ENCODE peak calls at places on chromosomes 4 and X, in eight cellular contexts. N is NB4, L is body of pancreas, Z is AG09319, R is HFF-Myc, B is choroid plexus epithelial cell, M is breast epithelium, G is BE2C. D is an unnamed sample.

GRCh38 chr4:5995901-5996623 is 22.2 kb downstream of the C4orf50 start:
- DNase-seq in N (no peak), L (no peak), Z (no peak), R (no peak), B (no peak), M (no peak), G (no peak), D (no peak)

GRCh38 chr4:3304831-3305609 is 12.2 kb downstream of the RGS12 start:
- DNase-seq in N (no peak), L (peak), Z (no peak), R (no peak), B (peak), M (no peak), G (peak), D (peak)

GRCh38 chr4:88077911-88078310 is 70.5 kb downstream of the PKD2 start:
- DNase-seq in N (no peak), L (no peak), Z (no peak), R (no peak), B (peak), M (peak), G (no peak), D (no peak)

GRCh38 chr4:111209706-111210105 is 586.8 kb upstream of the PITX2 start:
- DNase-seq in N (no peak), L (no peak), Z (no peak), R (no peak), B (no peak), M (no peak), G (no peak), D (no peak)

GRCh38 chrX:72030431-72030830 is 101.3 kb downstream of the RTL5 start:
- DNase-seq in N (no peak), L (no peak), Z (no peak), R (no peak), B (no peak), M (no peak), G (no peak), D (no peak)

GRCh38 chr4:16894406-16894805 is 4.0 kb downstream of the LDB2 start:
- DNase-seq in N (no peak), L (no peak), Z (no peak), R (no peak), B (no peak), M (no peak), G (no peak), D (no peak)

GRCh38 chr4:4574052-4574451 is 32.2 kb upstream of the STX18 start:
- DNase-seq in N (no peak), L (no peak), Z (no peak), R (no peak), B (no peak), M (no peak), G (no peak), D (no peak)

GRCh38 chrX:110444996-110445395 is 86.3 kb downstream of the RTL9 start:
- DNase-seq in N (no peak), L (no peak), Z (no peak), R (no peak), B (no peak), M (no peak), G (no peak), D (no peak)

GRCh38 chr4:22030321-22030720 is 81.7 kb upstream of the KCNIP4 start:
- DNase-seq in N (no peak), L (no peak), Z (no peak), R (no peak), B (no peak), M (no peak), G (no peak), D (no peak)

GRCh38 chrX:78213331-78213730 is 73.9 kb upstream of the TAF9B start:
- DNase-seq in N (no peak), L (no peak), Z (no peak), R (no peak), B (no peak), M (no peak), G (no peak), D (no peak)

GRCh38 chrX:80512924-80513323 is 92.7 kb downstream of the TENT5D start:
- DNase-seq in N (no peak), L (no peak), Z (no peak), R (no peak), B (no peak), M (no peak), G (no peak), D (no peak)

GRCh38 chr4:3516836-3517730 is 15.1 kb downstream of the LRPAP1 start:
- DNase-seq in N (no peak), L (no peak), Z (no peak), R (no peak), B (no peak), M (no peak), G (peak), D (no peak)

GRCh38 chrX:6279277-6279909 is 50.7 kb upstream of the NLGN4X start:
- DNase-seq in N (no peak), L (no peak), Z (no peak), R (no peak), B (no peak), M (no peak), G (no peak), D (no peak)

GRCh38 chrX:103066606-103067005 is 2.6 kb upstream of the BEX1 start:
- DNase-seq in N (no peak), L (no peak), Z (no peak), R (no peak), B (peak), M (no peak), G (no peak), D (no peak)

GRCh38 chr4:26029512-26030131 is 115.6 kb downstream of the SMIM20 start:
- DNase-seq in N (no peak), L (peak), Z (no peak), R (no peak), B (no peak), M (no peak), G (peak), D (no peak)

GRCh38 chrX:45762699-45763647 is 562.3 kb upstream of the DIPK2B start:
- DNase-seq in N (peak), L (no peak), Z (no peak), R (no peak), B (no peak), M (no peak), G (no peak), D (no peak)

GRCh38 chrX:136662104-136662503 is 14.1 kb downstream of the CD40LG start:
- DNase-seq in N (no peak), L (no peak), Z (no peak), R (no peak), B (no peak), M (no peak), G (no peak), D (no peak)

GRCh38 chr4:163662761-163663160 is 168.3 kb downstream of the TMA16 start:
- DNase-seq in N (no peak), L (no peak), Z (no peak), R (no peak), B (peak), M (no peak), G (no peak), D (no peak)

GRCh38 chr4:42671431-42672194 is 14.7 kb upstream of the ATP8A1 start:
- DNase-seq in N (peak), L (no peak), Z (no peak), R (no peak), B (no peak), M (no peak), G (no peak), D (no peak)

GRCh38 chr4:86306816-86307215 is 53.0 kb downstream of the MAPK10 start:
- DNase-seq in N (no peak), L (no peak), Z (peak), R (peak), B (peak), M (no peak), G (no peak), D (no peak)

GRCh38 chrX:104842646-104843045 is 276.6 kb downstream of the IL1RAPL2 start:
- DNase-seq in N (no peak), L (no peak), Z (no peak), R (no peak), B (no peak), M (no peak), G (no peak), D (no peak)

GRCh38 chr4:184977747-184978146 is 40.5 kb upstream of the HELT start:
- DNase-seq in N (no peak), L (no peak), Z (no peak), R (no peak), B (no peak), M (no peak), G (no peak), D (no peak)

GRCh38 chrX:15298201-15298600 is 17.2 kb downstream of the ASB11 start:
- DNase-seq in N (no peak), L (no peak), Z (no peak), R (no peak), B (no peak), M (no peak), G (no peak), D (no peak)
- TF ChIP-seq CTCF in N (no peak), L (no peak), Z (no peak), R (no peak), B (no peak), M (no peak), G (no peak), D (no peak)

DNA sequence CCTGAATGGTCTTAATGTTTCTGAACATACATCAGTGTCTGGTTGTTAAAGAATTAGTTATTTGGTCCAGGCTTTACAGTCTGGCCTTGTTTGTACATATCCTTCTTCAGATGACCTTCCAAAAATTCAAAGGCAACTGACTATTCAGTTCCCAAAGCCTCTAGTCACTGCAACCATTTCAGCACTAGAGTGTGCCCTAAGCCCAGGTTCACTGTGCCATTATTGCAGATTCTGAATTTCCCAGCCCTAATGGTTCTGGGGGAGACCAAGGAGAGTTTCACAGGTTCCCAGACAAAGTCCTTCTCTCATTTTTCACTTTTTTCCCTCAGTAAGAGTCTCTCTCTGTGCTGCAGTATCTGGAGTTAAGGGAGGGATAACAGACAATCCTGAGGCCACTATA is 235.8 kb downstream of the TRAM1L1 start:
- DNase-seq in N (no peak), L (no peak), Z (no peak), R (no peak), B (no peak), M (no peak), G (no peak), D (no peak)
- TF ChIP-seq CTCF in N (no peak), L (no peak), Z (no peak), R (no peak), B (no peak), M (no peak), G (peak), D (no peak)

GRCh38 chrX:8845469-8845868 is 44.3 kb upstream of the FAM9A start:
- DNase-seq in N (no peak), L (no peak), Z (no peak), R (no peak), B (no peak), M (no peak), G (no peak), D (no peak)

GRCh38 chrX:8846271-8846670 is 45.1 kb upstream of the FAM9A start:
- DNase-seq in N (no peak), L (no peak), Z (no peak), R (no peak), B (no peak), M (no peak), G (no peak), D (no peak)

GRCh38 chrX:8844157-8844556 is 43.0 kb upstream of the FAM9A start:
- DNase-seq in N (no peak), L (no peak), Z (no peak), R (no peak), B (no peak), M (no peak), G (no peak), D (no peak)

GRCh38 chrX:8841911-8842310 is 40.7 kb upstream of the FAM9A start:
- DNase-seq in N (no peak), L (no peak), Z (no peak), R (no peak), B (peak), M (no peak), G (no peak), D (no peak)

GRCh38 chrX:8845060-8845459 is 43.9 kb upstream of the FAM9A start:
- DNase-seq in N (no peak), L (no peak), Z (no peak), R (peak), B (peak), M (no peak), G (no peak), D (no peak)
- TF ChIP-seq CTCF in N (no peak), L (no peak), Z (no peak), R (peak), B (peak), M (no peak), G (no peak), D (no peak)

GRCh38 chr4:89164400-89164799 is 53.1 kb downstream of the TIGD2 start:
- DNase-seq in N (no peak), L (no peak), Z (no peak), R (no peak), B (no peak), M (no peak), G (no peak), D (no peak)
- TF ChIP-seq CTCF in N (no peak), L (no peak), Z (no peak), R (no peak), B (no peak), M (no peak), G (no peak), D (no peak)

DNA sequence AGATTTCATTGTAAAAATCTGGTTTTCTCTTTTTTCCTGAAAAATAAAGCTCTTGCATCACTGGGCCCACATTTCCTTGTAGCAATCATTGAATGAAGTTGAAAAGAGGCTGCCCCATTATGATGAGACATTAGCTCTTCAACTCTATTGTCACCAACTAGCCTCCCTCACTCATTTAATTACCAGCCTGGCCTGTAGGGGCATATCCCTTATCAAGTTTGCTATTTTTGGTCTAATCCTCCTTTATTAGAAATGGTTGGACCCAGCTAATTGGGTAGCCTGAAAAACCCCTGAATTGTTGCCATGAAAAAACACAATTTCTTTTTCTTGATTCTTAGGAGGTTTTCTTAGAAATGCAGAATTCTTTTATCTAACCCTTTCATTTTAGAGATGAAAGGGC is 164.6 kb upstream of the CASK start:
- DNase-seq in N (no peak), L (no peak), Z (no peak), R (no peak), B (no peak), M (no peak), G (no peak), D (no peak)
- TF ChIP-seq CTCF in N (no peak), L (no peak), Z (no peak), R (no peak), B (no peak), M (no peak), G (no peak), D (no peak)

DNA sequence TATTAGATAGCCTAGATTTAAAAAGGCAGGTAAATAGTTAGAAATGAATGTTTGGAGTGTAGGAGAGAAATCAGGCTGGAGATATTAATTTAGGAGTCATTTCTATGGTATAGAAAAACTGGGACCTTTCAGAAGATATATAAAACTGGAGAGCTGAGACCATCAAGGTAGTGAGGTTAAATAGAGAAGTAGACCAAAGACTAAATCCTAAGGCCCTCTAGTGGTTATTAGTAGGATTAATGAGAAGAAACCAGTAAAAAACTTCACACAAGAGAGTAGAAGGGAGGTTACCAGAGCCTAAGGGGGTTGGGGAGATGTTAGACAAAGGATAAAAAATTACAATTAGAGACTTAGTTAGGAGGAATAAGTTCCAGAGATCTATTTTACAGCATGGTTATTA is 351.0 kb upstream of the SPANXN1 start:
- DNase-seq in N (peak), L (no peak), Z (no peak), R (no peak), B (peak), M (no peak), G (no peak), D (no peak)
- TF ChIP-seq CTCF in N (peak), L (no peak), Z (no peak), R (no peak), B (no peak), M (no peak), G (peak), D (no peak)

DNA sequence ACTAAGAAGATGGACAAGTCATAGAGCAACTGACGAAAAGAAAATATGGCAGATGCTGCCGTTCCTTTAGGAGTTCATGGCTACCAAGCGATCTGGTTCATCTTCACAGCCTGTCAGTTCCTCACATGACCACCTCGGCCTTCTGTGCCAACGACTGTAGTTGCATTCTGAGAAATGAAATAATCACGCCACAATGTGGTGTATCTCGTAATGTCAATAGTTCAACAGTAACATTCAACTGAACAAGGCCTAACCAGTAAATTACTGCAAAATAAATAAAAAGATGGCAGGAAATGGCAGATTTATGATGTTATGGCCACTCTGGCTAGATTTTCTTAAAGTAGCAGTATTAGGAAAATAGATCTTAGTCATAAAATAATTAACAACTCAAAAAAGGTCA is 4.4 kb downstream of the GPRIN3 start:
- DNase-seq in N (no peak), L (peak), Z (no peak), R (no peak), B (no peak), M (no peak), G (no peak), D (no peak)
- TF ChIP-seq CTCF in N (no peak), L (no peak), Z (no peak), R (no peak), B (no peak), M (no peak), G (no peak), D (no peak)

DNA sequence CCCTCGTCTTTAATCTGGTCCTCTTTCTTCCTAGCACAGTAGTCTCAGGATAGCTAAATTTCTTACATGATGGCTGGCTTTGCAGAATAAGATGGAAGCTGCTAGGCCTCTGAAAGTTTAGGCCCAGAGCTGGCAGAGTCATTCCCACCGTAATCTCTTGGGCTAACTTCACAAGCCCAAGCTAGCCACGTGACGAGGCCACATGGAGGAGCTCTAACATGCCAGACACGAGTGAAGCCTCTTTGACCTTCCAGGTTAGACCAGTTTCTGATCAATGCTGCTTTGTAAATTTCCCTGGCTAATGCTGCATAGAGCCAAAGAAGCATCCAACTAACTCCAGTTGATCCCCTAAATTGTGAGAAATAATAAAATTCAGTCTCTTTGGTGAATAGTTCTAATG is 9.5 kb upstream of the CENPE start:
- DNase-seq in N (peak), L (no peak), Z (no peak), R (no peak), B (no peak), M (no peak), G (peak), D (no peak)
- TF ChIP-seq CTCF in N (peak), L (no peak), Z (no peak), R (peak), B (no peak), M (no peak), G (peak), D (no peak)